ENCODE peak calls at places on chromosome 10, in five cellular contexts. M is HepG2; G is Caco-2; Y is lung; F is CD8-positive, alpha-beta T cell. P is an unnamed sample.
A peak's percentile ranks its signal among the peaks of the same experiment; 100 is the strongest.

GRCh38 chr10:31321396-31321941 is 2.5 kb downstream of the ZEB1 start:
- DNase-seq in Y (no peak), F (peak; percentile 59), M (no peak), G (no peak), P (no peak)

GRCh38 chr10:69088471-69088769 is 517 bp downstream of the SRGN start:
- DNase-seq in Y (no peak), G (no peak), F (peak; percentile 34), M (no peak), P (no peak)

GRCh38 chr10:59750155-59750945 is 2.9 kb downstream of the MRLN start:
- DNase-seq in F (no peak), M (no peak), G (no peak), Y (no peak), P (no peak)

GRCh38 chr10:86758231-86759072 is 2.0 kb downstream of the BMPR1A start:
- DNase-seq in M (peak; percentile 28), F (no peak), G (no peak), Y (no peak), P (no peak)

GRCh38 chr10:132973903-132974241 is 31.5 kb upstream of the CFAP46 start:
- DNase-seq in F (no peak), G (peak; percentile 34), Y (no peak), M (no peak), P (no peak)

GRCh38 chr10:114998993-114999392 is 61.0 kb downstream of the TRUB1 start:
- DNase-seq in G (no peak), F (no peak), Y (no peak), M (no peak), P (no peak)

GRCh38 chr10:4501306-4501705 is 324.7 kb upstream of the AKR1E2 start:
- DNase-seq in M (no peak), G (no peak), F (no peak), Y (no peak), P (no peak)

GRCh38 chr10:97991875-97992274 is 38.5 kb downstream of the CRTAC1 start:
- DNase-seq in Y (no peak), M (peak; percentile 3), F (no peak), G (peak; percentile 41), P (no peak)

GRCh38 chr10:70458329-70459060 is 17.0 kb upstream of the NODAL start:
- DNase-seq in M (no peak), G (no peak), Y (peak; percentile 60), F (peak; percentile 30), P (no peak)

GRCh38 chr10:34310234-34310633 is 504.9 kb downstream of the PARD3 start:
- DNase-seq in G (no peak), F (no peak), M (no peak), Y (no peak), P (no peak)

GRCh38 chr10:76433161-76434005 is 1002.0 kb downstream of the LRMDA start:
- DNase-seq in F (no peak), G (no peak), Y (peak; percentile 47), M (peak; percentile 9), P (no peak)

GRCh38 chr10:10432306-10433035 is 585.2 kb upstream of the CELF2 start:
- DNase-seq in G (no peak), F (no peak), M (no peak), Y (no peak), P (no peak)

GRCh38 chr10:110744767-110745166 is 100.6 kb downstream of the RBM20 start:
- DNase-seq in M (no peak), F (no peak), Y (no peak), G (no peak), P (no peak)

GRCh38 chr10:43824934-43825333 is 176.3 kb upstream of the ZNF32 start:
- DNase-seq in M (peak; percentile 3), G (no peak), F (no peak), Y (no peak), P (no peak)

GRCh38 chr10:24814568-24815313 is 91.1 kb upstream of the ARHGAP21 start:
- DNase-seq in F (no peak), Y (no peak), G (no peak), M (peak; percentile 24), P (no peak)

GRCh38 chr10:24721254-24722106 is 2.2 kb downstream of the ARHGAP21 start:
- DNase-seq in Y (peak; percentile 38), G (peak; percentile 54), F (no peak), M (no peak), P (no peak)

GRCh38 chr10:34370121-34370520 is 445.0 kb downstream of the PARD3 start:
- DNase-seq in F (no peak), Y (no peak), G (no peak), M (no peak), P (no peak)

GRCh38 chr10:33655921-33656320 is 321.5 kb upstream of the NRP1 start:
- DNase-seq in Y (no peak), F (no peak), G (no peak), M (no peak), P (no peak)

GRCh38 chr10:93462881-93463280 is 19.3 kb downstream of the MYOF start:
- DNase-seq in M (no peak), Y (peak; percentile 80), F (no peak), G (no peak), P (no peak)
- H3K4me3 ChIP-seq in M (no peak overlapping the region), Y (no peak overlapping the region), F (no peak overlapping the region), G (no peak overlapping the region), P (no peak overlapping the region)

DNA sequence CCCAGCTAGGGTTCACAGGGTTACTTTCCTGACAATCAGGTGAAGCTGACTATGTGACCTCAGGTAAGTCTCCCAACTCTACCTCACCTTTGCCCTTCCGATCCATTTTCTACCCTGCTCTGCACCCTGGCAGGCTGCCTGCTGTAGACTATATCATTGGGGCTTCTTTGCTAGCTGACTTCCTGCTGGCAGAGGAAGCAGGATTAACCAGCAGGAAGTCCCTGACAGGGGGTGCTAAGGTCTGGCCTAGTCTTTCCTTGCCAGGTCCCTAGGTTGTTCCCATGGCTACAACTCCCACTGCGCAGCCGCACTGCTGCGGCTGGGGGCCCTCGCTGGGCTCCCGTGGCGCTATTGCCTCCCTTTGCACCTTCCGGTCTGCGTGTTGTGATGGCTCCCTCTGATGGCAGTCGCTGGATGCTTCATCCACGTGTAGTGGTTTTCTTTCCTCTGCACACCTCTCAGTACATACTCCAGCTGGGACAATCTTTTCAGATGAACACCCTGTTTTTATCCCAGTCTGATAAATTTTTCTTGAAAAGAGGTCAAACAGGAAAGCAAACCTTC is 365.9 kb downstream of the REEP3 start:
- DNase-seq in G (no peak), Y (no peak), M (peak; percentile 34), F (no peak), P (no peak)
- TF ChIP-seq CTCF in G (peak; percentile 31), Y (no peak), M (peak; percentile 47), F (no peak), P (peak; percentile 17)

DNA sequence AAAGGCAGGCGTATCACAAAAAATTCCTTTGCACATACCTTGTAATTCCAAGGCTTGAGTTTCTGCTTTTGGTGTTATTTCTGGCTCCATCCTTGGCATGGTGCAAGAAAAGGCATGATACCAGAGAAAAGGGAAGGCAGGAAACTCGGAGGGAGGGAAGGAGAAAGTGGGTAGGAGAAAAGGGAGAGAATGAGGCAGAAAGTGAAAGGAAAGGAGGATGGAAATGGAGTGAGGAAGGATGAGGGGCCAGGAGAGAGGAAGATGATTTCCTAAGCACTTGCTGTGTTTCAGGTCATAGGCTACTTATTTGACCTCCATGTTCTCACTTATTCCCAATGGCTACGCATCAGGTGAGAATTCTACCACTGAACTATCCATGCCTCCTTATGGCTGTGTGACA is 110.8 kb upstream of the JCAD start:
- DNase-seq in Y (no peak), G (no peak), M (no peak), F (no peak), P (no peak)
- H3K4me3 ChIP-seq in Y (no peak overlapping the region), G (no peak overlapping the region), M (no peak overlapping the region), F (no peak overlapping the region), P (no peak overlapping the region)

GRCh38 chr10:84201682-84202081 is 7.3 kb downstream of the CDHR1 start:
- DNase-seq in Y (no peak), G (peak; percentile 13), F (no peak), M (no peak), P (no peak)

GRCh38 chr10:84204122-84204521 is 9.8 kb downstream of the CDHR1 start:
- DNase-seq in M (peak; percentile 12), F (no peak), Y (no peak), G (no peak), P (no peak)

GRCh38 chr10:84201244-84201606 is 6.9 kb downstream of the CDHR1 start:
- DNase-seq in Y (no peak), G (peak; percentile 19), M (no peak), F (no peak), P (no peak)

GRCh38 chr10:84200537-84201243 is 6.4 kb downstream of the CDHR1 start:
- DNase-seq in M (no peak), F (no peak), Y (no peak), G (peak; percentile 17), P (no peak)

GRCh38 chr10:84202349-84202748 is 8.0 kb downstream of the CDHR1 start:
- DNase-seq in Y (no peak), M (no peak), F (no peak), G (no peak), P (no peak)
- TF ChIP-seq CTCF in Y (no peak), M (no peak), F (no peak), G (no peak), P (no peak)

P was measured in LNCaP clone FGC.